ENCODE peak calls at places on chromosomes 13 and 19, in six cellular contexts. A is ACHN, Q is HTR-8/SVneo, Z is retina, R is AG04449, N is tibial artery. X is an unnamed sample.

GRCh38 chr13:93039131-93039530 is 187.5 kb upstream of the GPC6 start:
- DNase-seq in Z (no peak), N (no peak), Q (no peak), A (no peak), R (peak; percentile 5), X (no peak)

GRCh38 chr13:52128714-52129700 is at the start of gene NEK5:
- DNase-seq in Q (peak; percentile 46), Z (peak; percentile 91), R (no peak), A (peak; percentile 62), N (peak; percentile 45), X (peak; percentile 89)

GRCh38 chr19:33304760-33305647 is 2.7 kb upstream of the CEBPA start:
- DNase-seq in A (no peak), Z (no peak), N (no peak), Q (no peak), R (no peak), X (no peak)

GRCh38 chr19:457636-458035 is 3.2 kb downstream of the SHC2 start:
- DNase-seq in Z (no peak), R (no peak), Q (no peak), N (no peak), A (no peak), X (no peak)

GRCh38 chr19:42126565-42126964 is 5.7 kb downstream of the POU2F2 start:
- DNase-seq in A (no peak), Q (no peak), N (no peak), Z (no peak), R (no peak), X (no peak)

GRCh38 chr13:44605711-44606110 is 29.6 kb upstream of the TSC22D1 start:
- DNase-seq in Q (no peak), N (no peak), R (no peak), A (no peak), Z (no peak), X (no peak)

GRCh38 chr13:105806335-105806920 is 729.0 kb downstream of the EFNB2 start:
- DNase-seq in A (no peak), R (no peak), Z (no peak), Q (no peak), N (no peak), X (no peak)

GRCh38 chr13:109101550-109102144 is 472.2 kb downstream of the MYO16 start:
- DNase-seq in Q (no peak), R (no peak), A (no peak), N (no peak), Z (no peak), X (no peak)

GRCh38 chr13:22736768-22737092 is 444.0 kb upstream of the SGCG start:
- DNase-seq in Q (no peak), N (no peak), R (no peak), A (no peak), Z (no peak), X (no peak)

GRCh38 chr13:28685114-28685513 is 26.2 kb downstream of the POMP start:
- DNase-seq in Q (no peak), Z (no peak), N (no peak), R (no peak), A (no peak), X (no peak)

GRCh38 chr19:44848805-44849457 is 2.8 kb downstream of the NECTIN2 start:
- DNase-seq in R (no peak), Z (peak; percentile 89), Q (no peak), N (no peak), A (no peak), X (peak; percentile 56)

GRCh38 chr19:42076375-42076944 is 494 bp downstream of the ZNF574 start:
- DNase-seq in N (no peak), A (no peak), Q (no peak), R (no peak), Z (no peak), X (peak; percentile 66)

GRCh38 chr19:5539431-5539833 is 28.3 kb downstream of the TINCR start:
- DNase-seq in R (no peak), A (no peak), Q (no peak), Z (peak; percentile 81), N (no peak), X (peak; percentile 80)

GRCh38 chr19:28542394-28543243 is 670.3 kb downstream of the UQCRFS1 start:
- DNase-seq in Q (no peak), A (no peak), N (no peak), Z (peak; percentile 56), R (no peak), X (peak; percentile 35)

GRCh38 chr19:20051841-20052768 is 12.8 kb upstream of the ZNF682 start:
- DNase-seq in A (no peak), R (peak; percentile 85), Q (peak; percentile 89), N (peak; percentile 98), Z (peak; percentile 93), X (peak; percentile 92)

GRCh38 chr13:87052731-87053130 is 618.4 kb upstream of the SLITRK5 start:
- DNase-seq in Z (no peak), A (no peak), R (no peak), Q (no peak), N (no peak), X (no peak)

GRCh38 chr19:913080-913748 is at the start of gene R3HDM4:
- DNase-seq in N (peak; percentile 63), Z (no peak), A (peak; percentile 65), R (no peak), Q (no peak), X (peak; percentile 82)

GRCh38 chr19:42553292-42554045 is 25.2 kb upstream of the CEACAM1 start:
- DNase-seq in R (peak; percentile 24), Q (peak; percentile 76), A (peak; percentile 65), N (no peak), Z (no peak), X (no peak)

GRCh38 chr13:46735425-46735824 is 61.5 kb downstream of the ESD start:
- DNase-seq in A (no peak), R (no peak), N (no peak), Z (no peak), Q (no peak), X (no peak)

GRCh38 chr13:94454906-94455305 is 24.6 kb downstream of the DCT start:
- DNase-seq in A (no peak), Q (no peak), R (no peak), N (no peak), Z (no peak), X (no peak)

GRCh38 chr13:30739646-30740642 is 4.6 kb downstream of the ALOX5AP start:
- DNase-seq in Q (peak; percentile 38), A (peak; percentile 68), R (no peak), N (no peak), Z (no peak), X (no peak)

GRCh38 chr13:44470623-44471562 is 97.3 kb downstream of the SERP2 start:
- DNase-seq in Q (no peak), R (no peak), N (no peak), Z (no peak), A (peak; percentile 54), X (no peak)

GRCh38 chr13:110555601-110556223 is 5.8 kb downstream of the RAB20 start:
- DNase-seq in R (no peak), A (no peak), Z (no peak), Q (no peak), N (no peak), X (no peak)

GRCh38 chr13:93547886-93548285 is 321.3 kb downstream of the GPC6 start:
- DNase-seq in Z (no peak), Q (no peak), A (no peak), N (no peak), R (no peak), X (no peak)

GRCh38 chr13:28492527-28493367 is 2.2 kb downstream of the FLT1 start:
- DNase-seq in A (no peak), Q (no peak), Z (peak; percentile 39), N (no peak), R (no peak), X (no peak)

GRCh38 chr19:33098023-33098652 is 17.2 kb downstream of the GPATCH1 start:
- DNase-seq in A (peak; percentile 11), R (no peak), N (no peak), Z (no peak), Q (no peak), X (no peak)

GRCh38 chr19:40165362-40165937 is 25.8 kb upstream of the MAP3K10 start:
- DNase-seq in R (no peak), A (peak; percentile 24), Z (peak; percentile 46), Q (peak; percentile 53), N (peak; percentile 44), X (peak; percentile 66)

GRCh38 chr13:110231348-110232047 is 75.5 kb downstream of the COL4A1 start:
- DNase-seq in R (no peak), Z (no peak), A (no peak), Q (no peak), N (no peak), X (no peak)

GRCh38 chr19:2175742-2176141 is 12.0 kb downstream of the DOT1L start:
- DNase-seq in Z (no peak), R (no peak), N (no peak), A (no peak), Q (no peak), X (no peak)

GRCh38 chr13:23654111-23655110 is 84.2 kb downstream of the TNFRSF19 start:
- DNase-seq in Q (no peak), Z (no peak), N (no peak), A (no peak), R (no peak), X (no peak)

GRCh38 chr13:48853381-48854102 is 122.2 kb upstream of the FNDC3A start:
- DNase-seq in N (no peak), A (no peak), R (no peak), Q (no peak), Z (peak; percentile 25), X (no peak)

GRCh38 chr19:56139847-56140582 is 1.1 kb upstream of the ZNF444 start:
- DNase-seq in A (no peak), R (no peak), Q (no peak), N (no peak), Z (no peak), X (no peak)

X was measured in glutamatergic neuron.